ENCODE peak calls at places on chromosomes 1 and 21, in eight cellular contexts. P, M, B, N, O, Q, L and J are unnamed samples.

GRCh38 chr21:17802568-17802967 is 16.6 kb downstream of the C21orf91 start:
- DNase-seq in P (peak), M (no peak), B (no peak), N (no peak), O (no peak), Q (no peak), L (peak), J (peak)

GRCh38 chr21:37270576-37271365 is 3.6 kb upstream of the VPS26C start:
- DNase-seq in P (no peak), M (no peak), B (no peak), N (no peak), O (no peak), Q (no peak), L (no peak), J (no peak)

GRCh38 chr1:14946567-14947285 is 206.8 kb upstream of the TMEM51 start:
- DNase-seq in P (peak), M (no peak), B (no peak), N (no peak), O (no peak), Q (no peak), L (peak), J (peak)

GRCh38 chr21:32252136-32252535 is 26.7 kb downstream of the MIS18A start:
- DNase-seq in P (no peak), M (no peak), B (no peak), N (no peak), O (no peak), Q (no peak), L (no peak), J (no peak)

GRCh38 chr1:229222081-229222480 is 48.8 kb upstream of the RAB4A start:
- DNase-seq in P (no peak), M (no peak), B (no peak), N (no peak), O (no peak), Q (no peak), L (no peak), J (no peak)

GRCh38 chr1:178241837-178242236 is 147.9 kb downstream of the RASAL2 start:
- DNase-seq in P (no peak), M (no peak), B (no peak), N (no peak), O (no peak), Q (no peak), L (no peak), J (no peak)

GRCh38 chr21:34706337-34706736 is 37.5 kb downstream of the CLIC6 start:
- DNase-seq in P (no peak), M (no peak), B (no peak), N (no peak), O (no peak), Q (no peak), L (no peak), J (no peak)

GRCh38 chr1:188169971-188170370 is 1341.2 kb downstream of the PLA2G4A start:
- DNase-seq in P (no peak), M (no peak), B (no peak), N (no peak), O (no peak), Q (no peak), L (no peak), J (no peak)